ENCODE peak calls at places on chromosomes 13 and 19, in nine cellular contexts. L is BE2C, T is endothelial cell of umbilical vein, O is IMR-90, K is iPS DF 6.9, U is upper lobe of right lung, I is body of pancreas, M is mesendoderm, H is mammary epithelial cell. Z is an unnamed sample.

GRCh38 chr19:28239270-28239669 is 973.7 kb downstream of the UQCRFS1 start:
- DNase-seq in O (no peak), T (no peak), K (peak; percentile 66), U (no peak), I (no peak), M (peak; percentile 78), L (no peak), H (no peak), Z (peak; percentile 31)

GRCh38 chr19:49544154-49544553 is 16.4 kb downstream of the RCN3 start:
- DNase-seq in M (no peak), I (no peak), T (no peak), U (no peak), H (no peak), L (no peak), K (no peak), O (no peak), Z (no peak)

GRCh38 chr13:73429691-73430090 is 370.9 kb downstream of the KLF5 start:
- DNase-seq in U (no peak), T (no peak), M (peak; percentile 50), L (no peak), H (peak; percentile 90), O (peak; percentile 33), I (no peak), K (no peak), Z (no peak)

GRCh38 chr13:106260352-106260751 is 275.1 kb downstream of the EFNB2 start:
- DNase-seq in H (no peak), O (no peak), M (no peak), U (no peak), T (no peak), L (no peak), I (no peak), K (no peak), Z (no peak)

GRCh38 chr19:36573948-36574726 is 1.0 kb upstream of the ZNF529 start:
- DNase-seq in O (peak; percentile 35), U (no peak), L (no peak), T (peak; percentile 49), M (peak; percentile 14), H (peak; percentile 47), I (no peak), K (no peak), Z (no peak)

GRCh38 chr19:344625-345319 is at the start of gene MIER2:
- DNase-seq in I (peak; percentile 81), L (peak; percentile 87), U (peak; percentile 92), O (peak; percentile 68), K (peak; percentile 27), T (peak; percentile 74), M (peak; percentile 88), H (peak; percentile 64), Z (peak; percentile 86)

GRCh38 chr19:48962849-48963165 is 2.3 kb upstream of the FTL start:
- DNase-seq in T (no peak), H (no peak), I (no peak), L (no peak), O (no peak), U (no peak), M (no peak), K (no peak), Z (no peak)

GRCh38 chr13:53242015-53242414 is 213.4 kb downstream of the OLFM4 start:
- DNase-seq in I (no peak), L (no peak), M (no peak), K (no peak), H (no peak), U (no peak), T (no peak), O (no peak), Z (no peak)

GRCh38 chr13:99626461-99627082 is 125.3 kb downstream of the TM9SF2 start:
- DNase-seq in K (no peak), I (no peak), M (no peak), U (no peak), T (no peak), O (peak; percentile 21), L (no peak), H (peak; percentile 46), Z (peak; percentile 25)

GRCh38 chr19:39265321-39265916 is 2.8 kb upstream of the IFNL2 start:
- DNase-seq in O (no peak), U (peak; percentile 52), L (peak; percentile 14), M (peak; percentile 23), I (no peak), H (no peak), T (no peak), K (no peak), Z (no peak)

GRCh38 chr19:2081873-2082810 is 14.0 kb downstream of the MOB3A start:
- DNase-seq in L (no peak), U (no peak), T (no peak), M (no peak), I (no peak), K (no peak), H (no peak), O (no peak), Z (no peak)

DNA sequence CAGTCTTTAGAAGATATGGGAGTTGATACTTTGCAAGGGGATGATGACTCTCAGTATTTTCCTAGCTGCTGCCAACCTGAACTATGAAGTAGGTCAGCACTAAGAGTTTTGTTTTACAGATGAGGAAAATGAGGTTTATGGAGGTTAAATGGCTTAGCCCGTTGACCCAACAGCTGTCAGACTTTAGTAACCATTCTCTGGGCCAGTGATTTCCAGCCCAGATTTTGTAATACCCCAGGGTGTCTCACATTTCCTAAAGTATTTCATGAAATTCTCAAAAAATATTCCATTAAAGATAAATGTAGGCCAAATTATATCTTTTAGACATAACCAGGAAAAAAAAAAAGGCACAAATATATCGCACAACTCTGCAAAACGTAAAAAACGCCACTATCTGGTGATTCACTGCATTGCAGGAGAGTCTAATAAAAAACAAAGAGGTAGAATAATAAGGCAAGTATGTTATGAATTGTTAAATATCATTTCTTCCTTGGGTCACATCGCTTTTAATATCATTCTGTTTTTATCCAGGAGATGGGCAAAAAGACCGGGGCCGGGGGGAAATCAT is 112.5 kb downstream of the DACH1 start:
- DNase-seq in T (no peak), K (no peak), L (no peak), H (no peak), O (no peak), U (no peak), M (no peak), I (no peak), Z (no peak)
- H3K4me1 ChIP-seq in T (peaks cover 6% of the 10 kb centered on the region), K (no peaks in the 10 kb centered on the region), L (peaks cover 21% of the 10 kb centered on the region), H (no peaks in the 10 kb centered on the region), O (no peaks in the 10 kb centered on the region), U (peaks cover 7% of the 10 kb centered on the region), M (no peaks in the 10 kb centered on the region), I (peaks cover 12% of the 10 kb centered on the region), Z (peaks cover 5% of the 10 kb centered on the region)

DNA sequence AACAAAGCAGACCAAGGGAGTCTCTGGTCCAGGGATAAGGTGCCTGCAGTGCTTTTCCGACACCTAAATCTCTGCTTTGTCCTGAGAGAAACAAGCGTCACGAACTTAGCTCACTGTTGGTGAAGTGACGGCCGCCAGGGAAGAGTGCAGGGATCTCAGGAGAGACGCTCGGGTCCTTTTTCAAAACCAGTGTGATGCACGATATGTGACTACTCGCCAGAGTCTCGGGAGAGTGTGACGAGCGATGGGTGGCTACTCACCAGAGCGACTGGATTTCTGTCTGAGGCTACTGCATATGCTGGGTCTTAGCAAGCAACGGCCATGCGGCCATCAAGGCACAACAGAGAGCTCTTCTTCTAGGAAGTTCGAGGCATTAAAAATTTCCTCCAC is 16.5 kb upstream of the CFAP97D2 start:
- DNase-seq in T (no peak), H (no peak), I (no peak), M (no peak), U (no peak), K (no peak), O (no peak), L (no peak), Z (no peak)
- H3K4me3 ChIP-seq in T (no peak overlapping the region), H (no peak overlapping the region), I (no peak overlapping the region), M (no peak overlapping the region), U (no peak overlapping the region), K (no peak overlapping the region), O (no peak overlapping the region), L (no peak overlapping the region), Z (no peak overlapping the region)

GRCh38 chr19:9818175-9818733 is 625 bp downstream of the FBXL12 start:
- DNase-seq in U (no peak), L (no peak), K (no peak), T (peak; percentile 10), O (no peak), M (no peak), H (no peak), I (no peak), Z (no peak)

GRCh38 chr19:9819590-9819898 is 665 bp upstream of the FBXL12 start:
- DNase-seq in O (no peak), L (no peak), K (peak; percentile 93), T (no peak), U (no peak), M (no peak), I (no peak), H (no peak), Z (no peak)

GRCh38 chr19:9823816-9824215 is 3.9 kb upstream of the UBL5 start:
- DNase-seq in M (no peak), T (no peak), H (no peak), U (no peak), O (no peak), L (no peak), I (no peak), K (no peak), Z (no peak)

GRCh38 chr19:9818734-9819589 is at the start of gene FBXL12:
- DNase-seq in T (peak; percentile 99), M (peak; percentile 99), I (peak; percentile 100), U (peak; percentile 100), K (peak; percentile 99), O (peak; percentile 99), H (peak; percentile 99), L (peak; percentile 100), Z (peak; percentile 99)
- H3K4me1 ChIP-seq in T (peaks cover 12% of the 10 kb centered on the region), M (no peaks in the 10 kb centered on the region), I (peaks cover 17% of the 10 kb centered on the region), U (peaks cover 20% of the 10 kb centered on the region), K (no peaks in the 10 kb centered on the region), O (peaks cover 2% of the 10 kb centered on the region), H (peaks cover 4% of the 10 kb centered on the region), L (peaks cover 4% of the 10 kb centered on the region), Z (peaks cover 6% of the 10 kb centered on the region)

GRCh38 chr13:51805313-51805712 is 1.4 kb upstream of the DHRS12 start:
- DNase-seq in I (no peak), H (no peak), T (no peak), O (no peak), U (no peak), K (no peak), L (no peak), M (no peak), Z (no peak)

GRCh38 chr13:51807041-51807440 is 3.1 kb upstream of the DHRS12 start:
- DNase-seq in O (no peak), U (no peak), I (no peak), M (peak; percentile 40), K (no peak), T (no peak), H (no peak), L (no peak), Z (no peak)

GRCh38 chr13:51806571-51806970 is 2.6 kb upstream of the DHRS12 start:
- DNase-seq in O (peak; percentile 34), L (peak; percentile 55), T (peak; percentile 65), K (no peak), I (peak; percentile 77), M (peak; percentile 58), H (no peak), U (no peak), Z (peak; percentile 33)

GRCh38 chr13:51804295-51805172 is 571 bp upstream of the DHRS12 start:
- DNase-seq in M (no peak), I (peak; percentile 59), O (no peak), U (no peak), L (no peak), H (no peak), T (no peak), K (no peak), Z (no peak)

DNA sequence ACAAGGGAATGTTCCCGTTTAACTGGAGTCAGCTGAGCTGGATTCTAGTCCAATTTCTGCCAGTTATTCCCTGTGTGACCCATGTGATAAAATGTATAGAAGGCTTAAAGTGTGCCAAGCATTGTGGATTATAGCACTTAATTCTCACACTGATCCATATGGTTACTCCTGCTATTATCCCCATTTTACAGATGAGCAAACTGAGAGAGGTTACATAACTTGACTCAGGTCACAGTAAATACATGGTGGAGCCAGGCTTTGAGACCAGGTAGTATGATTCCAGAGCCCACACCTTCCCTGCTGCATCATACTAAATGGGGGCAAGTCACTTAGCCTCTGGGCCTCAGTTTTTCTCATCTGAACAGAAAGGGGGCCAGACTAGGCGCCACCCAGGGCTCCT is 2.0 kb upstream of the DHRS12 start:
- DNase-seq in L (no peak), O (no peak), M (no peak), U (no peak), H (no peak), I (no peak), T (no peak), K (no peak), Z (no peak)
- H3K4me3 ChIP-seq in L (no peak overlapping the region), O (no peak overlapping the region), M (no peak overlapping the region), U (no peak overlapping the region), H (no peak overlapping the region), I (no peak overlapping the region), T (no peak overlapping the region), K (no peak overlapping the region), Z (no peak overlapping the region)

Z was measured in A673.